ENCODE peak calls at places on chromosomes 6 and 20, in seven cellular contexts. N is nephron progenitor cell; G is HS-5; L is pons; K is activated effector memory CD4-positive, alpha-beta T cell treated with anti-CD3 and anti-CD28 coated beads, Interleukin-2, amount 50 U/mL, for 16 hours; V is fibroblast of pulmonary artery; J is AG04450. Q is an unnamed sample.

GRCh38 chr20:35510946-35511735 is 18.3 kb downstream of the C20orf173 start:
- DNase-seq in N (no peak), G (no peak), L (no peak), K (no peak), V (peak; percentile 10), J (no peak), Q (no peak)

GRCh38 chr20:45109634-45110033 is 5.3 kb downstream of the WFDC5 start:
- DNase-seq in N (no peak), G (no peak), L (no peak), K (no peak), V (no peak), J (no peak), Q (no peak)

GRCh38 chr20:18416478-18416877 is 50.4 kb downstream of the DZANK1 start:
- DNase-seq in N (no peak), G (no peak), L (no peak), K (no peak), V (no peak), J (no peak), Q (no peak)

GRCh38 chr20:45373353-45374100 is 4.6 kb downstream of the TP53TG5 start:
- DNase-seq in N (peak; percentile 87), G (no peak), L (peak; percentile 94), K (peak; percentile 95), V (peak; percentile 86), J (no peak), Q (peak; percentile 90)

GRCh38 chr6:77183447-77183846 is 279.8 kb downstream of the HTR1B start:
- DNase-seq in N (no peak), G (no peak), L (no peak), K (no peak), V (no peak), J (no peak), Q (no peak)

GRCh38 chr6:43887340-43887858 is 117.4 kb downstream of the VEGFA start:
- DNase-seq in N (no peak), G (no peak), L (no peak), K (no peak), V (no peak), J (no peak), Q (no peak)

GRCh38 chr20:45695496-45695895 is 6.3 kb upstream of the WFDC13 start:
- DNase-seq in N (no peak), G (no peak), L (no peak), K (no peak), V (no peak), J (no peak), Q (no peak)

GRCh38 chr20:9015984-9016324 is 52.9 kb upstream of the PLCB4 start:
- DNase-seq in N (no peak), G (peak; percentile 77), L (no peak), K (no peak), V (peak; percentile 28), J (no peak), Q (no peak)

GRCh38 chr6:53543341-53544010 is 1.4 kb downstream of the GCLC start:
- DNase-seq in N (no peak), G (no peak), L (no peak), K (no peak), V (peak; percentile 34), J (peak; percentile 76), Q (no peak)

GRCh38 chr6:169993861-169994481 is 242.5 kb downstream of the ERMARD start:
- DNase-seq in N (no peak), G (no peak), L (no peak), K (peak; percentile 56), V (no peak), J (no peak), Q (no peak)

GRCh38 chr6:55327169-55327568 is at the start of gene GFRAL:
- DNase-seq in N (no peak), G (no peak), L (no peak), K (no peak), V (no peak), J (no peak), Q (no peak)

GRCh38 chr20:63068711-63069367 is 62.1 kb upstream of the BHLHE23 start:
- DNase-seq in N (no peak), G (no peak), L (no peak), K (peak; percentile 12), V (no peak), J (no peak), Q (no peak)

GRCh38 chr20:46013826-46014516 is 5.3 kb downstream of the MMP9 start:
- DNase-seq in N (peak; percentile 72), G (no peak), L (peak; percentile 30), K (peak; percentile 88), V (peak; percentile 51), J (no peak), Q (peak; percentile 41)

GRCh38 chr20:59794555-59794954 is 138.9 kb downstream of the SYCP2 start:
- DNase-seq in N (no peak), G (no peak), L (no peak), K (no peak), V (no peak), J (no peak), Q (no peak)

GRCh38 chr6:31170600-31170881 is at the start of gene POU5F1:
- DNase-seq in N (no peak), G (no peak), L (no peak), K (no peak), V (no peak), J (no peak), Q (no peak)

GRCh38 chr20:20624914-20625313 is 87.5 kb downstream of the RALGAPA2 start:
- DNase-seq in N (no peak), G (no peak), L (no peak), K (no peak), V (no peak), J (no peak), Q (no peak)

GRCh38 chr6:156589281-156589680 is 187.9 kb upstream of the ARID1B start:
- DNase-seq in N (no peak), G (no peak), L (no peak), K (no peak), V (peak; percentile 46), J (peak; percentile 11), Q (no peak)

GRCh38 chr6:24583463-24584389 is 62.3 kb downstream of the KIAA0319 start:
- DNase-seq in N (peak; percentile 79), G (peak; percentile 23), L (peak; percentile 76), K (peak; percentile 89), V (peak; percentile 77), J (peak; percentile 33), Q (peak; percentile 87)

GRCh38 chr20:14337400-14338171 is at the start of gene FLRT3:
- DNase-seq in N (peak; percentile 75), G (peak; percentile 84), L (peak; percentile 98), K (no peak), V (peak; percentile 98), J (peak; percentile 96), Q (peak; percentile 99)

GRCh38 chr6:8170245-8170644 is 67.9 kb upstream of the EEF1E1 start:
- DNase-seq in N (no peak), G (no peak), L (no peak), K (no peak), V (no peak), J (no peak), Q (no peak)

GRCh38 chr6:77072694-77073409 is 390.4 kb downstream of the HTR1B start:
- DNase-seq in N (no peak), G (no peak), L (no peak), K (no peak), V (no peak), J (no peak), Q (no peak)

GRCh38 chr6:7058250-7058923 is 49.4 kb upstream of the RREB1 start:
- DNase-seq in N (no peak), G (peak; percentile 98), L (no peak), K (no peak), V (peak; percentile 94), J (peak; percentile 84), Q (no peak)

GRCh38 chr20:33093074-33093473 is 13.6 kb downstream of the BPIFB4 start:
- DNase-seq in N (no peak), G (no peak), L (no peak), K (no peak), V (no peak), J (no peak), Q (no peak)

GRCh38 chr20:24981750-24982149 is 10.8 kb downstream of the APMAP start:
- DNase-seq in N (no peak), G (no peak), L (peak; percentile 74), K (no peak), V (no peak), J (no peak), Q (no peak)

GRCh38 chr20:13913517-13913916 is 76.9 kb downstream of the SEL1L2 start:
- DNase-seq in N (no peak), G (no peak), L (no peak), K (no peak), V (no peak), J (no peak), Q (no peak)

GRCh38 chr6:90222724-90223198 is 73.9 kb downstream of the BACH2 start:
- DNase-seq in N (no peak), G (no peak), L (no peak), K (peak; percentile 77), V (no peak), J (no peak), Q (no peak)

GRCh38 chr6:91613481-91613880 is 1026.6 kb upstream of the MAP3K7 start:
- DNase-seq in N (no peak), G (no peak), L (no peak), K (no peak), V (no peak), J (no peak), Q (peak; percentile 87)

GRCh38 chr6:158037771-158038170 is 56.1 kb downstream of the SYNJ2 start:
- DNase-seq in N (no peak), G (no peak), L (no peak), K (no peak), V (no peak), J (no peak), Q (no peak)